ENCODE peak calls at places on chromosomes 2 and 18, in seven cellular contexts. H, F, I, K, O, W and M are unnamed samples.

GRCh38 chr2:97958184-97958583 is 37.6 kb downstream of the TMEM131 start:
- DNase-seq in H (no peak), F (no peak), I (no peak), K (no peak), O (no peak), W (no peak), M (no peak)

GRCh38 chr2:201004370-201004769 is 40.9 kb upstream of the ORC2 start:
- DNase-seq in H (no peak), F (no peak), I (no peak), K (no peak), O (no peak), W (no peak), M (no peak)

GRCh38 chr2:191818725-191819333 is 28.1 kb downstream of the CAVIN2 start:
- DNase-seq in H (peak), F (no peak), I (no peak), K (no peak), O (no peak), W (no peak), M (no peak)

GRCh38 chr2:201779996-201780673 is 598 bp downstream of the ALS2 start:
- DNase-seq in H (peak), F (no peak), I (no peak), K (no peak), O (no peak), W (peak), M (no peak)

GRCh38 chr2:79887747-79888374 is 375.0 kb downstream of the CTNNA2 start:
- DNase-seq in H (peak), F (peak), I (peak), K (peak), O (no peak), W (peak), M (peak)

GRCh38 chr2:221629478-221629877 is 57.4 kb upstream of the EPHA4 start:
- DNase-seq in H (no peak), F (peak), I (peak), K (no peak), O (no peak), W (no peak), M (no peak)

GRCh38 chr18:79796531-79797390 is 977 bp upstream of the KCNG2 start:
- DNase-seq in H (no peak), F (no peak), I (no peak), K (no peak), O (no peak), W (no peak), M (no peak)

GRCh38 chr2:83578405-83578804 is 880.7 kb downstream of the SUCLG1 start:
- DNase-seq in H (no peak), F (no peak), I (no peak), K (no peak), O (no peak), W (no peak), M (no peak)

GRCh38 chr2:152166633-152167032 is 8.9 kb downstream of the STAM2 start:
- DNase-seq in H (peak), F (peak), I (no peak), K (no peak), O (no peak), W (no peak), M (no peak)

GRCh38 chr18:79529991-79530390 is 134.3 kb downstream of the NFATC1 start:
- DNase-seq in H (no peak), F (no peak), I (no peak), K (no peak), O (no peak), W (no peak), M (no peak)

GRCh38 chr2:10022464-10022863 is 20.9 kb upstream of the KLF11 start:
- DNase-seq in H (no peak), F (no peak), I (no peak), K (no peak), O (no peak), W (no peak), M (no peak)

GRCh38 chr2:235171511-235172130 is 219.8 kb downstream of the SH3BP4 start:
- DNase-seq in H (no peak), F (peak), I (no peak), K (no peak), O (no peak), W (no peak), M (no peak)

GRCh38 chr18:79507076-79507545 is 111.4 kb downstream of the NFATC1 start:
- DNase-seq in H (peak), F (no peak), I (no peak), K (peak), O (no peak), W (no peak), M (no peak)

GRCh38 chr2:171563301-171563700 is 41.0 kb downstream of the CYBRD1 start:
- DNase-seq in H (no peak), F (no peak), I (no peak), K (no peak), O (no peak), W (no peak), M (no peak)

GRCh38 chr18:13216732-13217465 is 1.7 kb upstream of the LDLRAD4 start:
- DNase-seq in H (peak), F (no peak), I (no peak), K (peak), O (no peak), W (no peak), M (no peak)

GRCh38 chr2:100592226-100592625 is 29.4 kb downstream of the PDCL3 start:
- DNase-seq in H (no peak), F (peak), I (no peak), K (no peak), O (no peak), W (no peak), M (no peak)

GRCh38 chr2:217414429-217414828 is 554.6 kb upstream of the TNP1 start:
- DNase-seq in H (no peak), F (no peak), I (no peak), K (no peak), O (no peak), W (no peak), M (no peak)

GRCh38 chr2:159140070-159140774 is 146.3 kb downstream of the WDSUB1 start:
- DNase-seq in H (peak), F (peak), I (no peak), K (no peak), O (no peak), W (no peak), M (no peak)

GRCh38 chr2:160367887-160368286 is 125.7 kb downstream of the RBMS1 start:
- DNase-seq in H (no peak), F (peak), I (no peak), K (no peak), O (no peak), W (no peak), M (peak)

GRCh38 chr2:123532999-123533398 is 492.1 kb upstream of the CNTNAP5 start:
- DNase-seq in H (no peak), F (no peak), I (no peak), K (no peak), O (no peak), W (no peak), M (no peak)

GRCh38 chr2:56749152-56749752 is 565.5 kb downstream of the CCDC85A start:
- DNase-seq in H (peak), F (peak), I (peak), K (no peak), O (no peak), W (peak), M (no peak)

GRCh38 chr2:159086332-159086731 is 117.9 kb downstream of the TANC1 start:
- DNase-seq in H (peak), F (no peak), I (no peak), K (no peak), O (no peak), W (no peak), M (no peak)

GRCh38 chr2:46130511-46130910 is 166.7 kb upstream of the EPAS1 start:
- DNase-seq in H (no peak), F (no peak), I (no peak), K (no peak), O (no peak), W (no peak), M (no peak)

GRCh38 chr2:8421658-8422499 is 260.0 kb upstream of the ID2 start:
- DNase-seq in H (no peak), F (no peak), I (no peak), K (no peak), O (no peak), W (no peak), M (peak)

GRCh38 chr2:212727751-212728150 is 189.1 kb upstream of the ERBB4 start:
- DNase-seq in H (no peak), F (no peak), I (no peak), K (no peak), O (no peak), W (no peak), M (peak)

GRCh38 chr2:47058061-47058931 is 96.8 kb downstream of the STPG4 start:
- DNase-seq in H (no peak), F (peak), I (no peak), K (no peak), O (no peak), W (no peak), M (no peak)

GRCh38 chr2:30373881-30374302 is 73.2 kb upstream of the LCLAT1 start:
- DNase-seq in H (no peak), F (peak), I (peak), K (no peak), O (no peak), W (no peak), M (no peak)

GRCh38 chr2:168567840-168568239 is 111.8 kb downstream of the CERS6 start:
- DNase-seq in H (no peak), F (no peak), I (no peak), K (no peak), O (no peak), W (no peak), M (no peak)

GRCh38 chr18:57527479-57528237 is 58.8 kb downstream of the FECH start:
- DNase-seq in H (no peak), F (no peak), I (no peak), K (no peak), O (no peak), W (peak), M (no peak)

GRCh38 chr18:25896956-25897355 is 193.5 kb downstream of the SS18 start:
- DNase-seq in H (no peak), F (no peak), I (no peak), K (no peak), O (no peak), W (no peak), M (no peak)

GRCh38 chr2:47313141-47313691 is 89.7 kb upstream of the MSH2 start:
- DNase-seq in H (no peak), F (no peak), I (peak), K (peak), O (no peak), W (peak), M (no peak)

GRCh38 chr2:45353879-45354278 is 257.2 kb downstream of the SRBD1 start:
- DNase-seq in H (peak), F (peak), I (no peak), K (no peak), O (no peak), W (peak), M (no peak)

GRCh38 chr2:239283961-239284801 is 116.6 kb downstream of the HDAC4 start:
- DNase-seq in H (no peak), F (no peak), I (no peak), K (no peak), O (no peak), W (no peak), M (no peak)

GRCh38 chr2:197205590-197206215 is 104.9 kb downstream of the ANKRD44 start:
- DNase-seq in H (no peak), F (no peak), I (no peak), K (no peak), O (no peak), W (no peak), M (peak)

GRCh38 chr2:65227471-65228248 is at the start of gene ACTR2:
- DNase-seq in H (peak), F (peak), I (peak), K (peak), O (peak), W (peak), M (peak)
- TF ChIP-seq POLR2A in H (peak), F (peak), I (peak), K (peak), O (peak), W (peak), M (peak)

DNA sequence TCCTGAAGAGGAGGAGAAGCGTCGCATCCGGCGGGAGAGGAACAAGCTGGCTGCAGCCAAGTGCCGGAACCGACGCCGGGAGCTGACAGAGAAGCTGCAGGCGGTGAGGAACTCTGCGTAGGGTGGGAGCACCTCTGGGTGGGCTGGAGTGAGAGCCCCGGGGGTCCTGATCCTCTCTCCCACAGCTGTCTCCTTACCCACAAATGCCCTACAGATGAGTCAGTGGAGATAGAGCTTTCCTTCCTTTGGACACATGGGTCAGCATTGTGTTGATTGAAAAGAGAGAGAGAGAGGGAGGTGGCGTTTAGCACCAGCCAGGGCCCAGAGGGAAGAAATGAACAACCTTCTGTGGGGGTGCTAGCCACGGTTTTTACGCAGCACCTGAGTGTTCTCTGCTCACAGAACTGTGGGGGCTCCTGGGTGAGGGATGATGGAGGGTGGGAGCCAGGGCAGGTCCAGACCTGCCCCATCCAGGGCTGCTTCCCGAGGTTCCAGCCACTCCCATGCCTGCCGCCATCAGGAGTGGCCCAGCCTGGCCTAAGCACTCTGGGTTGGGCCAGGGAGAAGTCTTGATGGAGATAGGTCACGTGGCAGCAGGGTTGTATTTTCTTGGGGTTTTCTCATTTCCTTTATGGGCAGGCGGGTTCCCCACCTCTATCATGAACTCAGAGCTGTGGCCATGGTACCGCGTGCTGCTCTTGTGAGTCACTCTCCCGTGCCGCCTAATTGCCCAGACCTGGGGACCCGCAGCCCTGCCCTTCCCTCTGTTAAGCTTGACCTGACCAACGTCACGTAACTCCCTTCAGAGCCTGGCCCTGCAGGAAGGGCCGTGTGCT is 16.3 kb downstream of the FOSL2 start:
- DNase-seq in H (peak), F (peak), I (peak), K (no peak), O (no peak), W (no peak), M (no peak)
- H3K9ac ChIP-seq in H (peak), F (no peak), I (peak), K (no peak), O (no peak), W (no peak), M (no peak)

DNA sequence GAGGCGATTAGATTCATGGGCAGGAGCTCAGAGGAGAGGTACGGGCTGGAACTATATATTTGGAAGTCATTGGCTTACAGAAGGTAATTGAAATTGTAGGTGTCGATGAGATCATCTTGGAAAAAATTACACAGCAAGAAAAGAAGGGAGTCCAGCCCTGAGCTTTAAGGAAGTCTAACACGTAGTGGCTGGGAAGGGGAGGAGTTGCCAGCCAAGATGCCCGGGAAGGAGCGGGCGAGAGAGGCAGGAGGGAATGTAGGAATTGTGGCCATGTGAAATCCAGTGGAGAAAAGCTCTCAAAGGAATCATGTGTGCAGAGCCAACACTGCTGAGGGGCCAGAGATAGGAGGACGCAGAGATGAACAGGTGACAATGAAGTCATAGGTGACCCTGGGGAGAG is 25.6 kb upstream of the SCYGR1 start:
- DNase-seq in H (no peak), F (no peak), I (no peak), K (no peak), O (no peak), W (no peak), M (no peak)
- TF ChIP-seq POLR2A in H (no peak), F (no peak), I (no peak), K (no peak), O (no peak), W (no peak), M (no peak)

DNA sequence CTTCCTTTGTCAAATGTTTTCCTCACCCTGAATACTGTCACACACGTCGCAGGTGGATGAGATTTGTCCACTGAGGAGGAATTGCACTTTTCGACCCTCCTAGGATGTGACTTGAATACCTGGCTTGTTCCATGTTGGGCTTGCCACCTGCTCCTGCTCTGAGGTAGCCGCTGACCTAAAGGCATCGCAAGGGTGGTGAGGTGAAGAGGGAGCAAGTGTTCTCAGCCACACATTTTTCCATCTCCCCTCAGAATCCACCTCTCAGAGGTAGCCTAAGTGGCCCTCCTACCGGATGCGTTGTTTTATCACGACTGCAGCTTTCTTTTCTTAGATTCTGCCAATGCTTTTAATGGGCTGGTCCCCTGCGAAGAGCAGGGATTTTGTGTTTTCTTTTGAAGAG is 386.5 kb downstream of the TGIF1 start:
- DNase-seq in H (no peak), F (no peak), I (no peak), K (no peak), O (no peak), W (no peak), M (no peak)
- H3K9ac ChIP-seq in H (no peak), F (no peak), I (no peak), K (no peak), O (no peak), W (no peak), M (no peak)

DNA sequence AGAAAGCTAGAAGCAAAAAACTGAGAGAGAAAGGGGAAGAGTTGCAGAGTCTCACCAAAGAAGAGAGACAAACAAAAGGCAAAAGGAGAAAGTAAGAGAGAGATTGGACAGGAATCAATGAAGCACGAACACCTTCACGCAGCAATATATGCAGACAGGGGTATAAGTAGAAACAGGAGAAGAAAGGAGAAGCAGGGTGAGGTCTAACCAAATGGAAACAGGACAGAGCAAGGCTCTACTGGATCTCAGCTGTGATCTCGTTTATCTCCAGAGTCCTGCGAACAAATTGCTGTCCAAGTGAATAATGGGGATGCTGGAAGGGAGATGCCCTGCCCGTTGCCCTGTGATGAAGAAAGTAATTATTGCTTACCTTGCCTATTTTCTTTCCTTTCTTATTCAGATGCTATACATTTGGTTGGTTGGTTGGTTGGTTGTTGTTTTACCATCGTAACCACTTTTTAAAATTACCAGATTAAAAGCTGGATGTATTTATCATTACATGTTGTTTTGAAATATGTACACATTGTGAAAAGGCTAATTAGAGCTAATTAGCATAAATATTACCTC is 34.0 kb downstream of the SP100 start:
- DNase-seq in H (no peak), F (no peak), I (no peak), K (no peak), O (no peak), W (no peak), M (no peak)
- TF ChIP-seq POLR2A in H (no peak), F (no peak), I (no peak), K (no peak), O (no peak), W (no peak), M (peak)

DNA sequence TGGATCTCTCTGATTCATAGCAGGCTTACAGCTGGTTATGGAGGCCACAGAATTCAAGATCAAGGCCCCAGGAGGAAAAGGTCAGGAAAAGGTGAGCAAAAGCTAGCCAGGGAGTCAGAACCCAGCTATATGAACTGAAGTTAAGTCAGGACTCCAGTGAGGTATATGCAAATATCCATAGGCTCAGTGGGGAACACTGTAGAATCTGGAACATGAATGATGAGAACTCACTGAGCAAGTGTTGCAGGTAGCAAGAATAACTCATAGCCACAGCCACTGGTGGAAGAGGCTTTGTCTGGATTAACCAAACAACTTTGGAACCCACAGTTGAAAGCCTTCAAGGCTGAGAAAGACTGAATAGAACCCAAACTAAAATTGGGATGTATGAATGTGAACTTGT is 24.7 kb downstream of the COBLL1 start:
- DNase-seq in H (no peak), F (no peak), I (no peak), K (no peak), O (no peak), W (no peak), M (no peak)
- H3K9ac ChIP-seq in H (no peak), F (no peak), I (no peak), K (no peak), O (no peak), W (no peak), M (no peak)

GRCh38 chr2:186968277-186968676 is 119.3 kb upstream of the ZSWIM2 start:
- DNase-seq in H (no peak), F (no peak), I (no peak), K (no peak), O (no peak), W (no peak), M (peak)
- TF ChIP-seq POLR2A in H (no peak), F (no peak), I (no peak), K (no peak), O (no peak), W (no peak), M (no peak)

GRCh38 chr2:130185436-130185835 is 3.4 kb downstream of the MZT2B start:
- DNase-seq in H (no peak), F (no peak), I (no peak), K (no peak), O (no peak), W (no peak), M (no peak)

GRCh38 chr2:130183500-130184373 is 1.7 kb downstream of the MZT2B start:
- DNase-seq in H (peak), F (peak), I (no peak), K (no peak), O (no peak), W (peak), M (no peak)

GRCh38 chr2:130187268-130187667 is 5.2 kb downstream of the MZT2B start:
- DNase-seq in H (no peak), F (no peak), I (no peak), K (no peak), O (no peak), W (no peak), M (no peak)

GRCh38 chr2:130186391-130186790 is 4.3 kb downstream of the MZT2B start:
- DNase-seq in H (no peak), F (no peak), I (no peak), K (no peak), O (no peak), W (no peak), M (no peak)

GRCh38 chr2:130185896-130186295 is 3.8 kb downstream of the MZT2B start:
- DNase-seq in H (no peak), F (no peak), I (no peak), K (no peak), O (no peak), W (no peak), M (no peak)
- H3K9ac ChIP-seq in H (no peak), F (no peak), I (no peak), K (no peak), O (no peak), W (no peak), M (no peak)